ENCODE peak calls at places on chromosomes 1 and 21, in eight cellular contexts. W is ovary, M is brain microvascular endothelial cell, B is fibroblast of mammary gland, E is OCI-LY7, Q is BE2C, L is heart left ventricle, Z is sigmoid colon. G is an unnamed sample.

GRCh38 chr1:204286841-204287387 is 72.8 kb downstream of the PLEKHA6 start:
- DNase-seq in L (peak), Q (no peak), M (no peak), Z (no peak), W (no peak), E (peak), B (no peak), G (no peak)

GRCh38 chr1:166484871-166485270 is 318.1 kb upstream of the FAM78B start:
- DNase-seq in Z (no peak), Q (no peak), W (no peak), B (no peak), M (no peak), L (no peak), E (no peak), G (no peak)

GRCh38 chr1:226104671-226105121 is 42.2 kb downstream of the H3-3A start:
- DNase-seq in Q (no peak), Z (no peak), W (no peak), L (no peak), B (peak), M (peak), E (no peak), G (peak)

GRCh38 chr21:43886565-43886964 is 21.5 kb downstream of the AGPAT3 start:
- DNase-seq in M (no peak), L (no peak), Q (no peak), E (no peak), Z (no peak), B (no peak), W (no peak), G (no peak)

GRCh38 chr1:209651148-209651547 is 1.1 kb downstream of the LAMB3 start:
- DNase-seq in B (peak), W (no peak), M (peak), Z (no peak), L (peak), Q (peak), E (no peak), G (peak)

GRCh38 chr1:167522246-167522645 is 3.9 kb upstream of the CD247 start:
- DNase-seq in Z (no peak), Q (no peak), E (no peak), W (no peak), B (no peak), M (peak), L (no peak), G (no peak)

GRCh38 chr21:31176725-31177124 is 138.4 kb upstream of the KRTAP19-8 start:
- DNase-seq in M (no peak), W (no peak), Q (no peak), L (no peak), B (no peak), Z (no peak), E (no peak), G (no peak)

GRCh38 chr1:235642021-235642942 is 7.3 kb downstream of the GNG4 start:
- DNase-seq in W (no peak), L (no peak), E (peak), Q (no peak), M (peak), B (peak), Z (no peak), G (peak)

GRCh38 chr1:17184822-17185484 is 20.0 kb upstream of the PADI1 start:
- DNase-seq in L (no peak), Q (no peak), E (no peak), W (no peak), Z (no peak), M (no peak), B (no peak), G (no peak)

GRCh38 chr21:45012661-45013270 is 61.6 kb upstream of the ADARB1 start:
- DNase-seq in M (no peak), Q (no peak), Z (no peak), W (peak), E (no peak), B (no peak), L (peak), G (no peak)

GRCh38 chr21:20698585-20698984 is 299.6 kb upstream of the NCAM2 start:
- DNase-seq in L (no peak), B (no peak), Q (no peak), E (no peak), M (no peak), Z (no peak), W (no peak), G (no peak)

GRCh38 chr1:156664949-156665411 is 12.2 kb downstream of the NES start:
- DNase-seq in L (peak), B (no peak), E (no peak), Z (no peak), W (no peak), M (no peak), Q (no peak), G (peak)

GRCh38 chr1:113648478-113648877 is 110.8 kb downstream of the PHTF1 start:
- DNase-seq in L (no peak), Z (no peak), B (no peak), M (no peak), W (no peak), Q (no peak), E (no peak), G (no peak)

DNA sequence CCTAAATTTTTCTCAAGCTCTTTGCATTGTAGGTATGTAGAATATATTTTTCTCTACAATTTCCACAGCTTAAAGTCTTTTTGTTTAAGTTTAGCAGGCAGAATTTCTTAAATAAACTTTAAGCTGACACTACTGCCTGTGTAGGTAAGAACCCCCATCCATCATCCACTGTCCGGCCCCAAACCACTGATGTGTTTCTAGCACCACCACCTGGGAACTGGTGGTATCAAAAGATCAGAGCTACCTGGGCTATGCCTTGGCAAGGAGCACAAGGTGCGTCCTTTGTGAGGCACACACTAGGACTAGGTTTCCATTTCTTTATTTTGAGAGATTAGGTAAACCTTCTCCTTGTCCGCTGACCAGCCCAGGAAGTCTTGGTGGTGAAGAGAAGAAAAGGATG is 10.5 kb upstream of the LELP1 start:
- DNase-seq in L (no peak), Z (no peak), M (no peak), B (no peak), E (peak), W (no peak), Q (no peak), G (no peak)
- TF ChIP-seq CTCF in L (no peak), Z (no peak), M (peak), B (no peak), E (peak), W (no peak), Q (peak), G (no peak)

GRCh38 chr1:244325056-244325764 is 126.5 kb downstream of the ADSS2 start:
- DNase-seq in E (peak), Z (no peak), M (no peak), Q (no peak), L (no peak), B (no peak), W (no peak), G (peak)

GRCh38 chr1:244324176-244324883 is 127.4 kb downstream of the ADSS2 start:
- DNase-seq in E (no peak), B (no peak), W (no peak), L (no peak), Q (no peak), Z (no peak), M (no peak), G (no peak)

GRCh38 chr1:244319283-244320132 is 132.2 kb downstream of the ADSS2 start:
- DNase-seq in E (peak), Q (no peak), L (no peak), Z (no peak), W (no peak), B (peak), M (peak), G (peak)

GRCh38 chr1:244322181-244322580 is 129.5 kb downstream of the ADSS2 start:
- DNase-seq in Q (no peak), B (peak), M (no peak), Z (no peak), E (no peak), L (no peak), W (no peak), G (no peak)

GRCh38 chr1:244322791-244323521 is 128.8 kb downstream of the ADSS2 start:
- DNase-seq in L (no peak), W (peak), Q (no peak), Z (no peak), M (peak), B (peak), E (no peak), G (peak)
- H3K4me3 ChIP-seq in L (no peak), W (no peak), Q (no peak), Z (no peak), M (no peak), B (no peak), E (no peak), G (no peak)

DNA sequence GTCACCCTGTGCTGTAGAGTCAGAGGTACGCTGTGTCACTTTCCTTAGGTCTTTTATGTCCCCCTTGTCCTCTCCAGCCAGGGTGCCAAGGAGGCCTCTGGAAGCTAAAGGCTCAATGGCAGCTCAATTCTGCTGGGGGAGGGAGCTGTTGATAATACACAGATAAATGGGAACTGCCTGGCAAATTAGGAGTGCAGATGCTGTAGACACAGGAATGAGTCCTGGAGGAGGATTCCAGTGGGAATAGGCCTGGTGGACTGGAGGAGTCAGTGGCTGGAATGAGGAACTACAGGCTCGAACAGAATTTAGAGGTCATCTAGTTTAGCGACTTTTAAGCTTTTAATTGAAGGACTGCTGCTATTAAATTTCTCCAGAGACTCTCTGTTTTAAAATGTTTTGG is 9.2 kb upstream of the IL19 start:
- DNase-seq in B (peak), Q (peak), W (no peak), M (no peak), L (no peak), E (no peak), Z (no peak), G (no peak)
- TF ChIP-seq CTCF in B (peak), Q (peak), W (no peak), M (peak), L (no peak), E (no peak), Z (no peak), G (peak)

GRCh38 chr1:97138515-97139032 is 417.0 kb downstream of the PTBP2 start:
- DNase-seq in B (no peak), W (no peak), L (no peak), M (no peak), Q (peak), Z (no peak), E (no peak), G (no peak)
- H3K4me3 ChIP-seq in B (no peak), W (no peak), L (peak), M (no peak), Q (peak), Z (no peak), E (no peak), G (no peak)

GRCh38 chr1:42846257-42847110 is at the start of gene ZNF691:
- DNase-seq in B (peak), M (peak), Q (peak), Z (peak), E (peak), L (peak), W (peak), G (peak)
- TF ChIP-seq CTCF in B (peak), M (peak), Q (peak), Z (no peak), E (peak), L (peak), W (peak), G (peak)

DNA sequence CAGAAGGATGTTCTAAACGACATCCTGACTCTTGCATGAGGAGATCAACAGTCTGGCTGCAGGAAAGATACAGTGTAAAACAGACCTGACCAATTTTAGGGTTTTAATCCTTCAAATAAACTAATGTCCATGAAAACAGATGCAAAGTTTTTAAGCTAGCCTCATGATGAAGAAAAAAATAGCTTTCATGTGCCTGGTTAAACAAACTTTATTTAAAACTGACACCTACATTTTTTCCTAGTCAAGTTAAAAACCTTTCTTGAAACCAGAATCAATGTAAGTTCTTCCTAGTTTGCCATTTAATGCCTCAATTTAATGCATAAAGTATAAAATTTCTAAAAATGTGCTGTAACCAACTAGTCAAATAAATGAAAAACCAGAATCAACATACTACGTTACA is 2.9 kb downstream of the WDR26 start:
- DNase-seq in Q (no peak), M (no peak), B (no peak), E (no peak), W (no peak), Z (no peak), L (no peak), G (no peak)
- H3K4me3 ChIP-seq in Q (peak), M (peak), B (peak), E (peak), W (peak), Z (peak), L (peak), G (peak)

DNA sequence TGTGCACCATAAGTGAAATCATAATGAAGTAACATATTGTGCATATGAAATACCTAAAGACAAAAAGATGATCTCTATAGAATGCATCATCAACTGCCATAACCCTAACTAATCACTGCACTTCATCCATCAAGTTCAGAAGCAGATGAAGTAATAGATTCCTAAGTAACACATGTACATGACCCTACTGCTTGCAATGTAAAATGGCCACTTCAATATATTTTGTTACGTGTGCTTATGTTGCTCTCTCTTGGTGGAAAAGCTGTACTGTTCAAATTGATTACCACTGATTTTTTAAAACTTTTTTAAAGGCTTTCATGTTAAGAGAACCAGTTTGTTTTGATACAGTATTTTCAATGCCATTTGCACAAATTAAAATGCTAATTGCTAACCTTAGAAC is 141.8 kb downstream of the TTLL7 start:
- DNase-seq in Z (no peak), M (no peak), Q (no peak), E (peak), L (no peak), B (peak), W (no peak), G (peak)
- TF ChIP-seq CTCF in Z (no peak), M (no peak), Q (peak), E (peak), L (peak), B (peak), W (no peak), G (peak)

GRCh38 chr1:28443550-28443949 is 62.3 kb upstream of the RCC1 start:
- DNase-seq in W (no peak), B (no peak), L (no peak), Q (no peak), M (no peak), Z (no peak), E (no peak), G (no peak)

GRCh38 chr1:28437924-28438699 is 67.7 kb upstream of the RCC1 start:
- DNase-seq in B (peak), Z (peak), L (peak), W (peak), E (no peak), Q (peak), M (peak), G (peak)

GRCh38 chr1:28437260-28437923 is 67.9 kb downstream of the PHACTR4 start:
- DNase-seq in Z (no peak), M (peak), B (peak), W (peak), Q (peak), L (no peak), E (no peak), G (peak)

GRCh38 chr1:28439320-28439719 is 66.5 kb upstream of the RCC1 start:
- DNase-seq in W (no peak), E (no peak), L (no peak), Z (no peak), M (no peak), Q (no peak), B (no peak), G (no peak)

GRCh38 chr1:28441674-28442073 is 64.2 kb upstream of the RCC1 start:
- DNase-seq in W (no peak), L (no peak), E (no peak), Q (no peak), M (peak), Z (no peak), B (no peak), G (no peak)
- H3K4me3 ChIP-seq in W (no peak), L (no peak), E (no peak), Q (no peak), M (no peak), Z (no peak), B (no peak), G (no peak)

DNA sequence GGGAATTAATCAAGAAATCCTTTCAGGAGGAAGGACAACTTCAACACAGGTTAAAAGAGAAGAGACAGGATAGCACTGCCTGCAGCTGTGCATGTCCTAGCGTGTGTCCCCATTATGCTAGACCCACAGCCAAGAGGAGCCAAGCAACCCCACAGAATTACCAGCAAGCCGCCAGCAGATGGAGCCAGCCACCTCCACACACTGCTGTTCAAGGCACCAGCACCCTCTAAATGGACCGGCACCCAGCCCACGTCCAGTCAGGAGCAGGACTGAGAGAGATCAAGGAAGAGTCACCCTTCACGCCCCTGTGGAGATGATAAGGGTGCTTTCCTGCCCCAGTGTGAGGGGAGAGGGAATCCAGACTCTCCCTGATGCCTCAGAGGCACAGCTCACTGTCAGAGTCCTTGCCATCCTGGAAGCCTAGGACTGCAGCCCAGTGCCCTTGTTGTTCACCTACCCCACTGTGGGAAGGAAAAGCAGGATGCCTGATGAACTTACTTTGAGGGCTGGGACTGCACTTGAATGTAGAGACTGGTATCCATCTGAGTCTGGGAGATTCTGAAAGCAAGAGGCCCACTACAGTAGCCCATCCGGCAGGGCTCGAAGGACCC is 37.1 kb upstream of the CTTNBP2NL start:
- DNase-seq in Z (peak), E (peak), W (peak), L (peak), M (peak), Q (peak), B (peak), G (peak)
- TF ChIP-seq CTCF in Z (peak), E (peak), W (no peak), L (peak), M (peak), Q (peak), B (peak), G (peak)